ENCODE peak calls at places on chromosome 7, in nine cellular contexts. N is left ventricle myocardium inferior, G is right lobe of liver, U is heart right ventricle, I is lower lobe of right lung, J is GM12865, Y is D721Med, E is mesothelial cell of epicardium, P is endothelial cell. M is an unnamed sample.

GRCh38 chr7:117157121-117157870 is 165.6 kb downstream of the WNT2 start:
- DNase-seq in N (peak), G (peak), U (peak), I (peak), J (no peak), Y (no peak), E (no peak), P (no peak), M (no peak)

GRCh38 chr7:101330011-101330484 is 8.4 kb upstream of the IFT22 start:
- DNase-seq in N (peak), G (no peak), U (peak), I (no peak), J (no peak), Y (no peak), E (no peak), P (peak), M (no peak)

GRCh38 chr7:1755783-1756626 is 85.9 kb downstream of the ELFN1 start:
- DNase-seq in N (no peak), G (no peak), U (no peak), I (no peak), J (peak), Y (no peak), E (no peak), P (no peak), M (no peak)

GRCh38 chr7:5213286-5213645 is 23.2 kb downstream of the WIPI2 start:
- DNase-seq in N (no peak), G (no peak), U (no peak), I (no peak), J (no peak), Y (no peak), E (no peak), P (no peak), M (no peak)

GRCh38 chr7:50733552-50733951 is 49.1 kb downstream of the GRB10 start:
- DNase-seq in N (no peak), G (no peak), U (no peak), I (no peak), J (no peak), Y (no peak), E (no peak), P (no peak), M (no peak)

GRCh38 chr7:135095450-135095849 is 52.4 kb upstream of the TMEM140 start:
- DNase-seq in N (no peak), G (no peak), U (no peak), I (no peak), J (no peak), Y (no peak), E (no peak), P (no peak), M (no peak)

GRCh38 chr7:148481147-148481526 is 109.4 kb upstream of the C7orf33 start:
- DNase-seq in N (no peak), G (peak), U (no peak), I (no peak), J (no peak), Y (no peak), E (no peak), P (no peak), M (no peak)

GRCh38 chr7:95545007-95545615 is 51.2 kb downstream of the PDK4 start:
- DNase-seq in N (no peak), G (no peak), U (no peak), I (no peak), J (no peak), Y (no peak), E (no peak), P (peak), M (no peak)

GRCh38 chr7:48634116-48634632 is 290.2 kb upstream of the CDC14C start:
- DNase-seq in N (no peak), G (no peak), U (no peak), I (no peak), J (peak), Y (no peak), E (no peak), P (no peak), M (no peak)

GRCh38 chr7:73436031-73436929 is 2.7 kb downstream of the FZD9 start:
- DNase-seq in N (no peak), G (peak), U (no peak), I (no peak), J (no peak), Y (no peak), E (no peak), P (no peak), M (no peak)

DNA sequence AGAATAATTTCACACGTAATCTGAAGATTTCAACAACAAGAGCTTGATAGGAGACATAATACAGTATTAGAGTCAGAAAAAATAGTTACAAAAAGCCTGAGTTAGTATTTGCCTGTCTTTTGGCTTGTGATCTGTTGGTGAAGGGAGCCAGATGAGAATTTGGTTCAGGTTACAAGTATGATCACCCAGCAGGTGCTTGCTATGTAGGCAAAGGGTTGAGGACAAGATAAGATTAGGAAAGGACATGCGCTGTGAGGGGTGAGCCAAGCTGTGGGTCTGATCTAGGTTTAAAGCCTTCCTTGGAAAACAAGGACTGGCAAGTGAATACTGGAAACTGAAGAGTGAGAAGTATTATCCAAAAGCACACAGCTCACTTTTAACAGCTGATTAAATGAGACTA is 28.7 kb upstream of the CD36 start:
- DNase-seq in N (no peak), G (no peak), U (no peak), I (no peak), J (no peak), Y (no peak), E (no peak), P (no peak), M (no peak)
- TF ChIP-seq CTCF in N (no peak), G (no peak), U (no peak), I (no peak), J (no peak), Y (no peak), E (no peak), P (no peak), M (no peak)

DNA sequence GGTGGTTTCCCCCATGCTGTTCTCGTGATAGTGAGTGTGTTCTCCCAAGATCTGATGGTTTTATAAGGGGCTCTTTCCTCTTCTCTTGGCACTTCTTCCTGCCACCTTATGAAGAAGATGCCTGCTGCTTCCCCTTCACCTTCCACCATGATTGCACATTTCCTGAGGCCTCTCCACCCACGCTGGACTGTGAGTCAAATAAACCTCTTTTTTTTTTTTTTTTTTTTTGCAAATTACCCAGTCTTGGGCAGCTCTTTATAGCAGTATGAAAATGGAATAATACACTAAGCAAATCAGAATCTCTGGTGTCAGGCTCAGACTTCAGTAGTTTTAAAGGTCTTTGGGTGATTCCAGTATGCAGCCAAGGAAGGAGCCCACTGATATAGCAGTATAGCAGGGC is 28.2 kb downstream of the TAS2R41 start:
- DNase-seq in N (no peak), G (no peak), U (no peak), I (no peak), J (no peak), Y (no peak), E (no peak), P (no peak), M (no peak)
- TF ChIP-seq CTCF in N (no peak), G (no peak), U (no peak), I (no peak), J (no peak), Y (no peak), E (no peak), P (no peak), M (no peak)

GRCh38 chr7:11155883-11156282 is 182.2 kb downstream of the PHF14 start:
- DNase-seq in N (no peak), G (no peak), U (no peak), I (no peak), J (no peak), Y (no peak), E (no peak), P (no peak), M (no peak)

GRCh38 chr7:11153694-11154093 is 180.0 kb downstream of the PHF14 start:
- DNase-seq in N (no peak), G (no peak), U (no peak), I (no peak), J (no peak), Y (no peak), E (no peak), P (no peak), M (no peak)
- TF ChIP-seq CTCF in N (no peak), G (peak), U (no peak), I (no peak), J (no peak), Y (no peak), E (no peak), P (no peak), M (no peak)

GRCh38 chr7:54476609-54477008 is 65.6 kb upstream of the VSTM2A start:
- DNase-seq in N (no peak), G (no peak), U (no peak), I (no peak), J (no peak), Y (no peak), E (no peak), P (no peak), M (no peak)

DNA sequence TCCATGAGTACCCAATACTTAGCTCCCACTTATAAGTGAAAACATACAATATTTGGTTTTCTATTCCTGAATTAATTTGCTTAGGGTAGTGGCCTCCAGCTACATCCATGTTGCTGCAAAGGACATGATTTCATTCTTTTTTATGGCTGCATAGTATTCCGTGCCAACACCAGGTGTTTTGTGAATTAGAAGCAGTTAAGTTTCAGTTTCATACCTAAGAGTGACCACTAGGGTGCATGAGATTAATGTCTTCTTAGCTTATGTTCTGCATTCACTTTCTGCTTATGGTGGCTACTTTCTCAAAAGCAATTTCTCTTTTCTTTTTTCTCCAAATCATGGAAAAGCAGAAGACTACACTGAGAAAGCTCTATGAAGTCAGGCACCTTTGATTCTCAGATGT is 65.1 kb upstream of the VSTM2A start:
- DNase-seq in N (no peak), G (no peak), U (no peak), I (no peak), J (no peak), Y (no peak), E (no peak), P (no peak), M (no peak)
- TF ChIP-seq CTCF in N (no peak), G (no peak), U (no peak), I (no peak), J (no peak), Y (no peak), E (peak), P (peak), M (peak)

DNA sequence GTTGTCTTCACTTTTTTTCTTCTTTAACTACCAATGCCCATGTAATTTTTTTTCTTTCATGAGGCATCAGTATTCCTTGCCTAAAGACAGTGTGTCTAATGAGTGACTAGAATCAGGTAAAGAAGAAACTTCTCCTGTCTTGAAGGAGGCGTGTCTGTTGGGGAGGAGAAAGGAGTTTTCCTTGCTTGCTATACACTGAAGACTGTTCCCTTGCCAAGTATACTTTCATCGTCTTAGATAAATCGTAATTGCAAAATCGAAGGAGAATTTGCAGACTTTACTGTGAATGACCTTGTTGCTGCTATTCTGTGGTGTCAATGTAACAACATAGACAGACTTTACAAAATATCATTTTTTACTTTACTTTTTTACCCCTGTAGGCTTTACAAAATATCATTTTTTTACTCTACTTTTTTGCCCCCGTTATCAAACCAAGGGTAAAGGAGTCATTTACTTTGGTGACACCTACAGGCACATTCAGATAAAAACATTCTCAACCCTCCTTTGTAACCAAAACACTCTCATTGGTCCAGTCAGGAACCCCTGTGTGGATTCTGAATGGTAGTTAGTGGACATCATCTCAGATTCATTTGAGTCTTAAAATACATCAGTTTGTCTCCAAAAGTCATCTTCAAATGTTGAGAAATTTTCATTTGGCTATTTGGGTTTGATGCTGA is 232.4 kb downstream of the AHR start:
- DNase-seq in N (no peak), G (no peak), U (no peak), I (no peak), J (peak), Y (no peak), E (no peak), P (no peak), M (no peak)
- TF ChIP-seq CTCF in N (peak), G (peak), U (peak), I (peak), J (peak), Y (peak), E (no peak), P (peak), M (no peak)